ENCODE peak calls at places on chromosomes 4 and X, in eight cellular contexts. N is AG09309; F is NCI-H460; D is AG04449; M is effector CD4-positive, alpha-beta T cell; H is KG1; J is bronchial epithelial cell; Q is activated CD4-positive, alpha-beta T cell treated with anti-CD3 and anti-CD28 coated beads for 48 hours. W is an unnamed sample.

GRCh38 chrX:94053575-94053974 is 379.6 kb downstream of the FAM133A start:
- DNase-seq in N (no peak), F (no peak), D (no peak), M (no peak), H (no peak), J (peak), Q (no peak), W (no peak)

GRCh38 chr4:33566649-33567048 is 2677.7 kb downstream of the ARAP2 start:
- DNase-seq in N (no peak), F (no peak), D (no peak), M (no peak), H (no peak), J (no peak), Q (no peak), W (no peak)

GRCh38 chr4:124266706-124267105 is 445.8 kb downstream of the ANKRD50 start:
- DNase-seq in N (no peak), F (no peak), D (no peak), M (no peak), H (no peak), J (no peak), Q (no peak), W (no peak)

GRCh38 chrX:7233632-7234406 is 85.9 kb upstream of the PUDP start:
- DNase-seq in N (no peak), F (no peak), D (no peak), M (no peak), H (no peak), J (no peak), Q (no peak), W (no peak)

GRCh38 chr4:6359536-6360308 is 90.1 kb downstream of the WFS1 start:
- DNase-seq in N (no peak), F (no peak), D (no peak), M (no peak), H (no peak), J (no peak), Q (no peak), W (no peak)

GRCh38 chrX:132822634-132823012 is 135.8 kb downstream of the HS6ST2 start:
- DNase-seq in N (no peak), F (no peak), D (no peak), M (no peak), H (no peak), J (no peak), Q (no peak), W (no peak)

GRCh38 chr4:149701733-149702132 is 113.9 kb downstream of the IQCM start:
- DNase-seq in N (no peak), F (no peak), D (no peak), M (no peak), H (no peak), J (no peak), Q (no peak), W (no peak)

GRCh38 chr4:182593864-182594263 is 323.3 kb downstream of the DCTD start:
- DNase-seq in N (no peak), F (no peak), D (no peak), M (no peak), H (no peak), J (no peak), Q (no peak), W (no peak)

GRCh38 chr4:8575457-8575856 is 4.7 kb upstream of the GPR78 start:
- DNase-seq in N (no peak), F (no peak), D (no peak), M (no peak), H (no peak), J (no peak), Q (no peak), W (no peak)

GRCh38 chr4:17400696-17401095 is 111.2 kb downstream of the QDPR start:
- DNase-seq in N (no peak), F (no peak), D (no peak), M (no peak), H (no peak), J (no peak), Q (no peak), W (no peak)

GRCh38 chr4:13701937-13702446 is 74.5 kb upstream of the BOD1L1 start:
- DNase-seq in N (peak), F (peak), D (no peak), M (no peak), H (no peak), J (peak), Q (no peak), W (no peak)

GRCh38 chrX:49725401-49725800 is 29.6 kb upstream of the PAGE1 start:
- DNase-seq in N (no peak), F (peak), D (no peak), M (no peak), H (no peak), J (no peak), Q (no peak), W (no peak)

GRCh38 chr4:41541697-41542096 is 3.7 kb downstream of the LIMCH1 start:
- DNase-seq in N (no peak), F (no peak), D (no peak), M (no peak), H (no peak), J (no peak), Q (no peak), W (no peak)

GRCh38 chr4:2061208-2062131 is 2.3 kb downstream of the NAT8L start:
- DNase-seq in N (no peak), F (no peak), D (no peak), M (no peak), H (no peak), J (no peak), Q (no peak), W (no peak)

GRCh38 chr4:153005914-153006381 is 69.8 kb downstream of the FHDC1 start:
- DNase-seq in N (no peak), F (no peak), D (no peak), M (no peak), H (no peak), J (no peak), Q (no peak), W (no peak)

GRCh38 chr4:120771907-120772306 is 150.6 kb downstream of the PRDM5 start:
- DNase-seq in N (no peak), F (no peak), D (no peak), M (no peak), H (no peak), J (no peak), Q (no peak), W (no peak)

GRCh38 chr4:118760092-118760491 is 74.9 kb downstream of the METTL14 start:
- DNase-seq in N (no peak), F (no peak), D (no peak), M (no peak), H (no peak), J (no peak), Q (no peak), W (no peak)

GRCh38 chr4:6763330-6763851 is 19.1 kb upstream of the KIAA0232 start:
- DNase-seq in N (no peak), F (no peak), D (no peak), M (no peak), H (no peak), J (peak), Q (no peak), W (no peak)

GRCh38 chrX:126994011-126994410 is 174.5 kb downstream of the PRR32 start:
- DNase-seq in N (no peak), F (no peak), D (no peak), M (no peak), H (no peak), J (no peak), Q (no peak), W (no peak)

GRCh38 chr4:158193171-158193749 is 17.0 kb upstream of the TMEM144 start:
- DNase-seq in N (no peak), F (peak), D (no peak), M (no peak), H (no peak), J (peak), Q (no peak), W (no peak)

GRCh38 chr4:2832309-2832980 is 11.2 kb upstream of the ADD1 start:
- DNase-seq in N (no peak), F (no peak), D (no peak), M (no peak), H (no peak), J (no peak), Q (no peak), W (no peak)

GRCh38 chr4:3403104-3403906 is 38.5 kb upstream of the HGFAC start:
- DNase-seq in N (no peak), F (no peak), D (no peak), M (no peak), H (no peak), J (no peak), Q (no peak), W (no peak)

GRCh38 chrX:53263597-53264094 is 17.7 kb downstream of the IQSEC2 start:
- DNase-seq in N (no peak), F (no peak), D (no peak), M (no peak), H (no peak), J (peak), Q (peak), W (no peak)

GRCh38 chrX:40120838-40121580 is 23.3 kb upstream of the BCOR start:
- DNase-seq in N (no peak), F (no peak), D (no peak), M (no peak), H (no peak), J (peak), Q (no peak), W (no peak)

GRCh38 chr4:172680701-172681100 is 487.9 kb upstream of the GALNT7 start:
- DNase-seq in N (no peak), F (no peak), D (no peak), M (no peak), H (no peak), J (no peak), Q (no peak), W (no peak)

GRCh38 chr4:33709247-33709646 is 2535.1 kb downstream of the ARAP2 start:
- DNase-seq in N (peak), F (no peak), D (peak), M (no peak), H (no peak), J (peak), Q (no peak), W (no peak)

GRCh38 chr4:101050836-101051205 is 296.5 kb downstream of the PPP3CA start:
- DNase-seq in N (no peak), F (no peak), D (no peak), M (no peak), H (no peak), J (no peak), Q (no peak), W (no peak)

GRCh38 chr4:104064650-104065577 is 345.1 kb upstream of the TACR3 start:
- DNase-seq in N (no peak), F (peak), D (no peak), M (no peak), H (peak), J (peak), Q (peak), W (no peak)

GRCh38 chr4:118682928-118683327 is 2.3 kb upstream of the METTL14 start:
- DNase-seq in N (peak), F (no peak), D (no peak), M (no peak), H (no peak), J (peak), Q (no peak), W (no peak)

GRCh38 chr4:134935320-134935719 is 733.7 kb upstream of the PABPC4L start:
- DNase-seq in N (no peak), F (no peak), D (no peak), M (no peak), H (no peak), J (peak), Q (peak), W (no peak)

GRCh38 chrX:41590641-41591040 is 98.1 kb upstream of the GPR34 start:
- DNase-seq in N (no peak), F (no peak), D (no peak), M (no peak), H (no peak), J (no peak), Q (no peak), W (no peak)

GRCh38 chr4:69589884-69590283 is 49.6 kb downstream of the UGT2A2 start:
- DNase-seq in N (no peak), F (no peak), D (no peak), M (no peak), H (no peak), J (peak), Q (no peak), W (no peak)

GRCh38 chr4:101981756-101982155 is 191.2 kb downstream of the BANK1 start:
- DNase-seq in N (no peak), F (no peak), D (no peak), M (no peak), H (peak), J (peak), Q (no peak), W (no peak)

GRCh38 chr4:47213971-47214370 is 182.6 kb downstream of the GABRB1 start:
- DNase-seq in N (peak), F (no peak), D (peak), M (no peak), H (no peak), J (peak), Q (no peak), W (no peak)

W was measured in CD8-positive, alpha-beta memory T cell.